ENCODE peak calls at places on chromosomes 13 and 19, in six cellular contexts. C is RPMI8226, Y is GOT3, O is sciatic nerve, E is activated T-cell treated with anti-CD3 and anti-CD28 coated beads for 24 hours, U is hepatic stellate cell. V is an unnamed sample.

GRCh38 chr13:30017880-30018279 is 167.5 kb upstream of the UBL3 start:
- DNase-seq in Y (no peak), U (no peak), E (no peak), C (no peak), O (no peak), V (no peak)

GRCh38 chr19:47227347-47228167 is 3.4 kb downstream of the BBC3 start:
- DNase-seq in U (peak; percentile 95), O (peak; percentile 92), E (no peak), C (peak; percentile 68), Y (peak; percentile 48), V (peak; percentile 92)

GRCh38 chr13:84641491-84641890 is 759.2 kb upstream of the SLITRK1 start:
- DNase-seq in Y (no peak), C (no peak), O (no peak), U (no peak), E (no peak), V (no peak)

GRCh38 chr19:6362351-6362801 is 1.0 kb downstream of the CLPP start:
- DNase-seq in C (no peak), O (no peak), E (peak; percentile 28), Y (no peak), U (peak; percentile 22), V (no peak)

GRCh38 chr13:106819413-106820180 is 251.7 kb upstream of the ARGLU1 start:
- DNase-seq in C (no peak), O (no peak), U (no peak), E (no peak), Y (no peak), V (no peak)

GRCh38 chr19:38729653-38730469 is 14.4 kb downstream of the CAPN12 start:
- DNase-seq in Y (no peak), O (peak; percentile 81), U (peak; percentile 64), E (peak; percentile 67), C (peak; percentile 62), V (peak; percentile 78)

GRCh38 chr13:107374038-107374437 is 806.1 kb upstream of the ARGLU1 start:
- DNase-seq in U (no peak), O (no peak), C (no peak), E (no peak), Y (no peak), V (no peak)

GRCh38 chr13:29428310-29428991 is 167.0 kb downstream of the SLC7A1 start:
- DNase-seq in Y (no peak), E (no peak), U (peak; percentile 21), C (no peak), O (no peak), V (no peak)

GRCh38 chr19:35151273-35152065 is 3.1 kb upstream of the FXYD5 start:
- DNase-seq in E (no peak), C (no peak), U (no peak), Y (no peak), O (no peak), V (no peak)

GRCh38 chr13:80037505-80037888 is 303.4 kb downstream of the SPRY2 start:
- DNase-seq in O (no peak), U (peak; percentile 25), Y (no peak), E (no peak), C (no peak), V (peak; percentile 16)

GRCh38 chr19:53086949-53087348 is 16.3 kb downstream of the ZNF160 start:
- DNase-seq in Y (no peak), U (no peak), C (no peak), E (no peak), O (no peak), V (no peak)

GRCh38 chr13:41766439-41766838 is 194.5 kb downstream of the VWA8 start:
- DNase-seq in Y (no peak), U (no peak), E (no peak), O (no peak), C (no peak), V (no peak)

GRCh38 chr13:93328943-93329342 is 102.3 kb downstream of the GPC6 start:
- DNase-seq in Y (no peak), C (no peak), E (no peak), O (no peak), U (no peak), V (no peak)

GRCh38 chr13:67155898-67156717 is 74.0 kb downstream of the PCDH9 start:
- DNase-seq in O (no peak), C (no peak), Y (no peak), U (no peak), E (no peak), V (no peak)

GRCh38 chr19:32489971-32490370 is 84.4 kb downstream of the DPY19L3 start:
- DNase-seq in O (no peak), C (no peak), U (no peak), E (no peak), Y (no peak), V (no peak)

GRCh38 chr19:30780456-30780855 is 408.3 kb downstream of the ZNF536 start:
- DNase-seq in E (no peak), C (no peak), O (no peak), Y (no peak), U (no peak), V (no peak)

GRCh38 chr19:15885167-15885566 is 12.7 kb downstream of the CYP4F2 start:
- DNase-seq in E (no peak), Y (no peak), C (no peak), U (no peak), O (no peak), V (no peak)

GRCh38 chr19:5372572-5373200 is 32.1 kb upstream of the PTPRS start:
- DNase-seq in U (no peak), C (no peak), O (no peak), Y (no peak), E (no peak), V (no peak)

GRCh38 chr13:18952225-18953016 is 229.2 kb downstream of the TUBA3C start:
- DNase-seq in C (no peak), O (no peak), E (no peak), U (no peak), Y (no peak), V (no peak)

GRCh38 chr13:86581711-86582110 is 782.5 kb upstream of the SLITRK6 start:
- DNase-seq in O (no peak), E (no peak), C (no peak), Y (no peak), U (no peak), V (no peak)

GRCh38 chr13:59337070-59337469 is 826.7 kb downstream of the DIAPH3 start:
- DNase-seq in O (no peak), Y (no peak), C (no peak), E (no peak), U (peak; percentile 8), V (no peak)

GRCh38 chr19:47280183-47280797 is 5.6 kb downstream of the INAFM1 start:
- DNase-seq in E (peak; percentile 47), C (peak; percentile 56), Y (no peak), U (no peak), O (no peak), V (peak; percentile 65)

GRCh38 chr13:109844396-109844795 is 58.0 kb upstream of the IRS2 start:
- DNase-seq in O (no peak), E (no peak), C (no peak), U (peak; percentile 19), Y (no peak), V (no peak)

GRCh38 chr19:7916137-7916907 is 1.7 kb downstream of the TGFBR3L start:
- DNase-seq in O (peak; percentile 59), Y (no peak), C (peak; percentile 75), E (peak; percentile 46), U (peak; percentile 62), V (peak; percentile 48)

GRCh38 chr13:36709136-36709895 is 35.5 kb downstream of the SERTM1 start:
- DNase-seq in O (no peak), U (no peak), Y (no peak), C (no peak), E (no peak), V (no peak)

GRCh38 chr19:53809518-53810186 is 14.5 kb downstream of the NLRP12 start:
- DNase-seq in O (no peak), U (no peak), E (no peak), Y (no peak), C (peak; percentile 49), V (no peak)

GRCh38 chr19:49182848-49183375 is 25.3 kb downstream of the TRPM4 start:
- DNase-seq in E (no peak), C (no peak), Y (no peak), O (no peak), U (no peak), V (no peak)

GRCh38 chr13:76912476-76912875 is 26.3 kb upstream of the KCTD12 start:
- DNase-seq in Y (no peak), E (no peak), O (no peak), C (no peak), U (no peak), V (no peak)

GRCh38 chr13:94761407-94761806 is 49.1 kb upstream of the SOX21 start:
- DNase-seq in E (no peak), Y (no peak), O (no peak), C (no peak), U (no peak), V (no peak)

V was measured in GM12865.